ENCODE peak calls at places on chromosomes 16 and 17, in six cellular contexts. D is CD4-positive, CD25-positive, alpha-beta regulatory T cell; V is CD14-positive monocyte; T is HuH-7; K is lung; X is A549. Z is an unnamed sample.

GRCh38 chr17:73043686-73044581 is 48.6 kb downstream of the SLC39A11 start:
- DNase-seq in T (no peak), K (no peak), D (no peak), V (no peak), X (no peak), Z (no peak)

GRCh38 chr16:4846503-4846900 is 586 bp downstream of the GLYR1 start:
- DNase-seq in V (peak), T (peak), X (no peak), D (no peak), K (peak), Z (no peak)

GRCh38 chr16:17364319-17365210 is 106.2 kb downstream of the XYLT1 start:
- DNase-seq in D (peak), V (no peak), X (no peak), K (no peak), T (no peak), Z (no peak)

GRCh38 chr17:57986841-57987581 is 1.0 kb downstream of the VEZF1 start:
- DNase-seq in X (peak), D (peak), T (peak), K (peak), V (no peak), Z (no peak)

GRCh38 chr16:25108054-25108453 is 3.5 kb upstream of the LCMT1 start:
- DNase-seq in K (no peak), D (peak), X (no peak), T (peak), V (no peak), Z (no peak)

GRCh38 chr16:81526935-81527334 is 82.3 kb downstream of the CMIP start:
- DNase-seq in V (no peak), T (no peak), X (no peak), K (peak), D (no peak), Z (no peak)

GRCh38 chr16:73473713-73474112 is 425.8 kb upstream of the ZFHX3 start:
- DNase-seq in V (no peak), X (no peak), T (no peak), K (no peak), D (no peak), Z (no peak)

GRCh38 chr17:49486012-49486641 is 9.0 kb upstream of the NGFR start:
- DNase-seq in T (no peak), K (no peak), V (no peak), X (no peak), D (no peak), Z (no peak)

GRCh38 chr17:7132511-7133094 is 18.0 kb upstream of the ASGR2 start:
- DNase-seq in V (peak), D (peak), K (no peak), X (no peak), T (peak), Z (no peak)

GRCh38 chr17:79214940-79215604 is 140.4 kb downstream of the ENGASE start:
- DNase-seq in T (no peak), X (no peak), K (no peak), V (no peak), D (no peak), Z (no peak)

GRCh38 chr17:13631541-13631940 is 29.8 kb upstream of the HS3ST3A1 start:
- DNase-seq in K (no peak), T (no peak), X (no peak), V (no peak), D (no peak), Z (no peak)

GRCh38 chr16:81210807-81211206 is 27.7 kb upstream of the BCO1 start:
- DNase-seq in D (no peak), T (no peak), X (no peak), V (no peak), K (no peak), Z (no peak)

GRCh38 chr17:28427372-28427771 is 21.4 kb upstream of the SLC46A1 start:
- DNase-seq in X (no peak), T (no peak), D (no peak), V (no peak), K (no peak), Z (no peak)

GRCh38 chr17:48002920-48003685 is 32.2 kb downstream of the CDK5RAP3 start:
- DNase-seq in D (no peak), X (no peak), V (no peak), T (no peak), K (no peak), Z (no peak)

GRCh38 chr16:57422026-57422944 is 17.7 kb downstream of the CCL17 start:
- DNase-seq in K (no peak), T (peak), V (no peak), X (peak), D (no peak), Z (no peak)

GRCh38 chr16:84740596-84741071 is 40.8 kb downstream of the USP10 start:
- DNase-seq in X (no peak), K (no peak), T (no peak), D (no peak), V (no peak), Z (no peak)

GRCh38 chr17:72710185-72710584 is 382.3 kb downstream of the SLC39A11 start:
- DNase-seq in D (no peak), X (no peak), V (no peak), K (no peak), T (no peak), Z (no peak)

GRCh38 chr17:66508896-66509843 is 206.8 kb downstream of the PRKCA start:
- DNase-seq in K (peak), D (no peak), V (no peak), T (no peak), X (peak), Z (no peak)

GRCh38 chr16:74813109-74813641 is 38.6 kb upstream of the FA2H start:
- DNase-seq in T (peak), X (peak), D (peak), V (peak), K (peak), Z (no peak)

GRCh38 chr17:39009471-39010085 is 42.4 kb upstream of the FBXO47 start:
- DNase-seq in V (no peak), K (no peak), D (no peak), X (no peak), T (no peak), Z (no peak)

GRCh38 chr16:83051451-83051850 is 424.7 kb downstream of the CDH13 start:
- DNase-seq in V (no peak), X (no peak), T (no peak), K (no peak), D (no peak), Z (no peak)

GRCh38 chr16:89691231-89691985 is 4.9 kb downstream of the CDK10 start:
- DNase-seq in T (no peak), X (no peak), V (no peak), K (no peak), D (no peak), Z (no peak)

GRCh38 chr17:79545251-79546005 is 65.4 kb downstream of the RBFOX3 start:
- DNase-seq in K (no peak), V (peak), X (no peak), D (no peak), T (no peak), Z (no peak)

GRCh38 chr16:22663389-22664064 is 150.4 kb upstream of the HS3ST2 start:
- DNase-seq in T (no peak), X (no peak), K (no peak), D (no peak), V (no peak), Z (no peak)